ENCODE peak calls at places on chromosomes 3 and 15, in six cellular contexts. G, S, W, X, R and D are unnamed samples. For H3K4me1, the result is how much of the 10 kb centered on the place peaks cover.

GRCh38 chr15:83292317-83292716 is 7.9 kb upstream of the BNC1 start:
- DNase-seq in G (no peak), S (peak), W (no peak), X (no peak), R (peak), D (no peak)

GRCh38 chr15:39125904-39126303 is 455.0 kb upstream of the THBS1 start:
- DNase-seq in G (no peak), S (peak), W (no peak), X (no peak), R (no peak), D (no peak)

GRCh38 chr3:76203578-76203977 is 418.2 kb upstream of the ZNF717 start:
- DNase-seq in G (no peak), S (peak), W (no peak), X (no peak), R (no peak), D (no peak)

GRCh38 chr3:134644731-134645514 is 5.9 kb downstream of the KY start:
- DNase-seq in G (no peak), S (no peak), W (no peak), X (no peak), R (no peak), D (no peak)

GRCh38 chr15:50315814-50316630 is 39.0 kb downstream of the GABPB1 start:
- DNase-seq in G (no peak), S (peak), W (no peak), X (no peak), R (no peak), D (no peak)

GRCh38 chr3:50603261-50604109 is 8.1 kb downstream of the CISH start:
- DNase-seq in G (no peak), S (no peak), W (peak), X (peak), R (no peak), D (no peak)

GRCh38 chr3:169769287-169770181 is at the start of gene ACTRT3:
- DNase-seq in G (peak), S (peak), W (peak), X (peak), R (no peak), D (peak)

GRCh38 chr3:46974421-46975227 is 1.9 kb downstream of the CCDC12 start:
- DNase-seq in G (no peak), S (no peak), W (no peak), X (no peak), R (no peak), D (no peak)

GRCh38 chr15:69593981-69594966 is 141.7 kb downstream of the RPLP1 start:
- DNase-seq in G (no peak), S (peak), W (no peak), X (peak), R (no peak), D (peak)

GRCh38 chr15:100495861-100496260 is 32.9 kb downstream of the CERS3 start:
- DNase-seq in G (no peak), S (no peak), W (no peak), X (no peak), R (no peak), D (no peak)

GRCh38 chr15:51878446-51879386 is 49.3 kb downstream of the TMOD3 start:
- DNase-seq in G (no peak), S (peak), W (no peak), X (no peak), R (no peak), D (no peak)

GRCh38 chr3:155323063-155323666 is 29.7 kb upstream of the STRIT1 start:
- DNase-seq in G (no peak), S (peak), W (no peak), X (no peak), R (no peak), D (no peak)

GRCh38 chr3:11900844-11901243 is 54.2 kb upstream of the TAMM41 start:
- DNase-seq in G (no peak), S (no peak), W (no peak), X (no peak), R (no peak), D (no peak)

GRCh38 chr3:132626955-132627354 is 29.9 kb downstream of the ACKR4 start:
- DNase-seq in G (no peak), S (no peak), W (no peak), X (no peak), R (no peak), D (no peak)

GRCh38 chr15:38398134-38398533 is 55.8 kb upstream of the FAM98B start:
- DNase-seq in G (no peak), S (peak), W (no peak), X (no peak), R (no peak), D (peak)

DNA sequence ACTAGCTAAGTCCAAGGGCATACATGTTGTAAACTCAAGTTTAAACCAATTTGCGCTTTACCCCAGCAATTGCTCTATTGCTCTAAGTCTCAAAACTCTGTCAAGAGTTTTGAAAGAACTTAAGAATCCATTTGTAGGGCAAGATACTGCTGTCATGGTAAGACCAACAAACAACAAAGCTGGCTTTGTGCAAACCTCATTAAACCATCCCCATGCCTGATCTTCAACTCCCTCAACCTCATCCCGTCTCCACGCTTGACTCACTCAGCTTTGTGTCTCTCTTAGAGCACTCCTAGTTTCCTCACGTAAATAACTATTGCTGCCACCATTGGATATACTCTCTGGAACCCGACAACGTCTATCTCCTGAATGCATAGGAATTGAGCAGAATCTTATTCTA is 20.6 kb upstream of the ARHGEF26 start:
- DNase-seq in G (no peak), S (no peak), W (no peak), X (no peak), R (no peak), D (no peak)
- H3K4me1 ChIP-seq in G (under half), S (under half), W (under half), X (under half), R (under half), D (under half)

GRCh38 chr3:172296248-172296974 is 151.8 kb downstream of the GHSR start:
- DNase-seq in G (no peak), S (no peak), W (no peak), X (no peak), R (no peak), D (no peak)
- H3K27ac ChIP-seq in G (no peak), S (no peak), W (no peak), X (no peak), R (no peak), D (peak)

DNA sequence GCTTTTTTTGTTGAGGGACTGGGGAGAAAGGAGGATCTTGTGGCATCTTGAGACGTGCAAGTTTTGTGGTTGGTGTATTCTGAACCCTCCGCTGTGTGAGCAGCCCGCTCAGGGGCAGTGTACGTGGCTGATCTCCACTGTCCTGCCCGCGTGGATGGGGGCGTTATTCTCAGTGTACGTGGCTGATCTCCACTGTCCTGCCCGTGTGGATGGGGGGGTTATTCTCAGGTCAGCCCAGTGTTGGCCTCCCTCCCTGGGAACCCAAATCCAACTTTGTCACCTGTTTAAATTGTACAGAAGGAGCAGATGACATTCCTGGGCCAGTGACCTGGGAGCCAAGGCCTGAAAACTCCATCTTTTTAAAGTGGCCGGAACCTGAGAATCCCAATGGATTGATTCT is 84.0 kb downstream of the PGPEP1L start:
- DNase-seq in G (no peak), S (no peak), W (no peak), X (no peak), R (no peak), D (no peak)
- H3K4me1 ChIP-seq in G (under half), S (under half), W (under half), X (under half), R (under half), D (under half)

GRCh38 chr3:104628185-104628789 is 738.4 kb upstream of the ALCAM start:
- DNase-seq in G (no peak), S (peak), W (no peak), X (no peak), R (no peak), D (no peak)

GRCh38 chr3:104631254-104631653 is 735.5 kb upstream of the ALCAM start:
- DNase-seq in G (peak), S (no peak), W (no peak), X (no peak), R (no peak), D (no peak)

GRCh38 chr3:104632521-104632920 is 734.2 kb upstream of the ALCAM start:
- DNase-seq in G (no peak), S (no peak), W (no peak), X (no peak), R (no peak), D (no peak)

GRCh38 chr3:104632947-104633346 is 733.8 kb upstream of the ALCAM start:
- DNase-seq in G (no peak), S (peak), W (no peak), X (no peak), R (no peak), D (no peak)

DNA sequence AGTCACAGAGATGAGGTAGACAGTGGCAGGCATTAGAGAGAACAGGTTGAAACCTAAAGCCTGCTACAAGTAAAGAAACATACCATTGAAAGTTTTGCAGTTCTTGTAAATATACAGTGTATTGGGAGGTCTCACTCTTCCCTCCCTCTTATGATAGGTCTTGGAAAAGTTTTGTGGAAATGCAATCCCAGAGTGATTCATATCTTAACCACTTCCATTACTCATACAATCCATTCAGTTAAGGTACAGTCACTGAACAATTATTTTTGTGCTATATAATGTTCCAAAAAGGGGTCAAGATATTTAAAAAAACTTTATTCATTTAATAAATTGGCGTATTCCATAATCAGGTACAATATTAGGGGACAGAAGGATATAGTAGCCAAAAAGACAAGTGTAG is 737.7 kb upstream of the ALCAM start:
- DNase-seq in G (no peak), S (peak), W (no peak), X (no peak), R (no peak), D (no peak)
- H3K27ac ChIP-seq in G (no peak), S (peak), W (no peak), X (no peak), R (no peak), D (no peak)

DNA sequence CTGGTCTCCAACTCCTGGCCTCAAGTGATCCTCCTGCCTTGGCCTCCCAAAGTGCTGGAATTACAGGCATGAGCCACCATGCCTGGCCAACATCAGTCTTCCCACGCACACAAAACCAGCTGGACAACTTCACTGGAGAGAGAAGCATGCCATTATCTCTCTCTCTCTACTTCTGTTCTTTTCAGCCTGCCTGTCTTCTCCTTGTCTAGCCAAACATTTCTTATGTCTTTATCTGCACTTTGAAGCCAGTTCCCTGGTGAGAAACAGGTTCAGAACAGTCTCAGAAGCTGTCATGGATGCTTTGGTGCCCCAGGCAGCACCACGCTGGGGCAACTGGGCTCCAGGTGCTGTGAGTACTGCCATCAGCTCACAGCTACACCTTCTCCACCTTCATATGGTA is 79.8 kb downstream of the PRICKLE2 start:
- DNase-seq in G (no peak), S (no peak), W (no peak), X (no peak), R (no peak), D (no peak)
- H3K4me1 ChIP-seq in G (under half), S (under half), W (under half), X (under half), R (half or more), D (under half)

GRCh38 chr3:48473617-48473952 is 27.0 kb downstream of the ATRIP start:
- DNase-seq in G (no peak), S (no peak), W (no peak), X (no peak), R (no peak), D (no peak)
- H3K27ac ChIP-seq in G (peak), S (peak), W (peak), X (peak), R (peak), D (peak)

GRCh38 chr15:72515591-72516389 is 41.7 kb downstream of the ARIH1 start:
- DNase-seq in G (no peak), S (no peak), W (no peak), X (no peak), R (no peak), D (no peak)
- H3K4me1 ChIP-seq in G (under half), S (under half), W (under half), X (under half), R (under half), D (under half)

DNA sequence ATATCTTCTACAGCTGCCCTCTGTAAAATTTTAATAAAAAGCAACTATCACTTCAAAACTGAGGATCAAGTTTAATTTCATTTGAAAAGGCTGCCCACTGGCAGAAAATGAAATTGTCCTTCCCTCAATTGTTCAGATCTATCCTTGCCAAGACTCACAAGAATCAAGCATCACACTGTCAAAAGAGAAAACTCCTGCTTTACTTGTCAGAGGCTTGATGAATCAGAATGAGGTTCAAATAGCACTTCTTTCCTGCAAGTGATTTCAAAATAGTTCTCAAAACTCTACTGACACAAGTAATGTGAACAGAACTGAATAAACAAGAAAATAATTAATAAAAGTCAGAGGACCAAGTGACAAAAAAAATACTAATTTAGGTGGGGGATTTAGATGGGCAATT is 70.6 kb downstream of the GOLIM4 start:
- DNase-seq in G (no peak), S (no peak), W (no peak), X (no peak), R (no peak), D (no peak)
- H3K27ac ChIP-seq in G (no peak), S (peak), W (no peak), X (peak), R (peak), D (no peak)

GRCh38 chr3:72565593-72565992 is 282.7 kb downstream of the SHQ1 start:
- DNase-seq in G (no peak), S (no peak), W (no peak), X (no peak), R (no peak), D (no peak)
- H3K4me1 ChIP-seq in G (under half), S (under half), W (under half), X (under half), R (under half), D (under half)